ENCODE peak calls at places on chromosomes 7 and 10, in nine cellular contexts. S is Daoy; U is activated CD4-positive, alpha-beta memory T cell treated with anti-CD3 and anti-CD28 coated beads, Interleukin-2, amount 10 ng/mL, durations not matched to agents 7 days and 5 days; H is endothelial cell; Q is NCI-H2171; G is RPMI8226; A is stimulated activated CD4-positive, alpha-beta T cell treated with anti-CD3 and anti-CD28 coated beads, Interleukin-1b, Interleukin-23, amount 100 ng/mL, for 24 hours; I is brain pericyte; J is HS-27A. Z is an unnamed sample.

GRCh38 chr7:44216019-44216418 is 15.2 kb downstream of the YKT6 start:
- DNase-seq in S (no peak), U (no peak), H (peak; percentile 3), Q (peak; percentile 62), G (no peak), A (no peak), I (no peak), J (no peak), Z (no peak)

GRCh38 chr10:17768506-17768905 is 16.5 kb downstream of the TMEM236 start:
- DNase-seq in S (no peak), U (no peak), H (no peak), Q (no peak), G (no peak), A (no peak), I (no peak), J (no peak), Z (no peak)

GRCh38 chr7:34596887-34597286 is 61.1 kb upstream of the NPSR1 start:
- DNase-seq in S (no peak), U (no peak), H (peak; percentile 22), Q (no peak), G (no peak), A (no peak), I (no peak), J (no peak), Z (no peak)

GRCh38 chr7:142328006-142328405 is 70.1 kb upstream of the PRSS58 start:
- DNase-seq in S (no peak), U (no peak), H (no peak), Q (peak; percentile 74), G (no peak), A (no peak), I (no peak), J (no peak), Z (no peak)

GRCh38 chr10:66680886-66681285 is 244.9 kb upstream of the LRRTM3 start:
- DNase-seq in S (no peak), U (no peak), H (no peak), Q (no peak), G (no peak), A (no peak), I (no peak), J (no peak), Z (no peak)

GRCh38 chr10:71627230-71627939 is 92.2 kb downstream of the C10orf105 start:
- DNase-seq in S (no peak), U (no peak), H (no peak), Q (no peak), G (no peak), A (no peak), I (no peak), J (no peak), Z (no peak)

GRCh38 chr7:96827701-96828100 is 118.1 kb upstream of the SEM1 start:
- DNase-seq in S (no peak), U (no peak), H (peak; percentile 4), Q (no peak), G (no peak), A (no peak), I (no peak), J (no peak), Z (no peak)

GRCh38 chr10:33660329-33660728 is 325.9 kb upstream of the NRP1 start:
- DNase-seq in S (no peak), U (no peak), H (peak; percentile 19), Q (no peak), G (no peak), A (no peak), I (no peak), J (no peak), Z (no peak)

GRCh38 chr10:6123467-6124042 is 34.7 kb downstream of the RBM17 start:
- DNase-seq in S (no peak), U (no peak), H (no peak), Q (no peak), G (no peak), A (no peak), I (no peak), J (no peak), Z (no peak)

GRCh38 chr7:11689096-11689495 is 142.9 kb downstream of the THSD7A start:
- DNase-seq in S (no peak), U (no peak), H (no peak), Q (no peak), G (no peak), A (no peak), I (no peak), J (no peak), Z (no peak)

GRCh38 chr10:61974611-61975010 is 73.1 kb downstream of the ARID5B start:
- DNase-seq in S (peak; percentile 39), U (no peak), H (no peak), Q (no peak), G (peak; percentile 12), A (no peak), I (no peak), J (no peak), Z (no peak)

GRCh38 chr10:104589431-104589830 is 51.7 kb upstream of the SORCS3 start:
- DNase-seq in S (no peak), U (no peak), H (no peak), Q (no peak), G (no peak), A (no peak), I (no peak), J (no peak), Z (no peak)

GRCh38 chr10:110818311-110819257 is 53.1 kb upstream of the PDCD4 start:
- DNase-seq in S (no peak), U (no peak), H (no peak), Q (peak; percentile 53), G (no peak), A (no peak), I (no peak), J (no peak), Z (no peak)

GRCh38 chr7:82699773-82700186 is 256.2 kb upstream of the CACNA2D1 start:
- DNase-seq in S (peak; percentile 70), U (no peak), H (no peak), Q (no peak), G (no peak), A (no peak), I (no peak), J (peak; percentile 41), Z (peak; percentile 11)